ENCODE peak calls at places on chromosome 1, in nine cellular contexts. O is cardiac muscle cell, C is kidney, Y is H7, W is IMR-90, N is astrocyte of the cerebellum, Z is Karpas-422, Q is stomach, A is pancreas. U is an unnamed sample.

GRCh38 chr1:240030236-240030635 is 61.4 kb upstream of the FMN2 start:
- DNase-seq in N (no peak), O (no peak), A (no peak), Q (no peak), Z (no peak), W (peak), C (no peak), Y (no peak), U (no peak)

GRCh38 chr1:219580019-219580676 is 32.8 kb downstream of the ZC3H11B start:
- DNase-seq in Z (no peak), A (no peak), O (no peak), Q (no peak), W (peak), Y (no peak), C (no peak), N (peak), U (no peak)

GRCh38 chr1:5661196-5662130 is 330.8 kb downstream of the NPHP4 start:
- DNase-seq in N (no peak), O (no peak), Z (peak), C (no peak), Y (no peak), A (no peak), W (no peak), Q (no peak), U (no peak)

GRCh38 chr1:228647523-228648444 is 87.5 kb upstream of the RHOU start:
- DNase-seq in C (peak), W (no peak), Q (peak), A (peak), Z (peak), O (peak), N (no peak), Y (peak), U (peak)

GRCh38 chr1:199551967-199552565 is 475.4 kb upstream of the NR5A2 start:
- DNase-seq in N (peak), Q (no peak), W (peak), Z (peak), A (no peak), O (peak), Y (peak), C (no peak), U (peak)

GRCh38 chr1:227901239-227901905 is 46.4 kb downstream of the WNT9A start:
- DNase-seq in A (no peak), O (no peak), W (no peak), C (peak), Y (no peak), Q (no peak), N (no peak), Z (no peak), U (no peak)

GRCh38 chr1:46184920-46185658 is 8.8 kb upstream of the P3R3URF start:
- DNase-seq in Y (no peak), A (no peak), Q (no peak), N (no peak), C (no peak), Z (no peak), O (no peak), W (no peak), U (no peak)

GRCh38 chr1:182197555-182197954 is 136.0 kb upstream of the ZNF648 start:
- DNase-seq in Q (no peak), C (no peak), N (no peak), Y (no peak), A (no peak), O (no peak), Z (no peak), W (no peak), U (no peak)

GRCh38 chr1:245310605-245311531 is 156.1 kb downstream of the KIF26B start:
- DNase-seq in Y (peak), Q (no peak), O (peak), W (no peak), Z (peak), A (no peak), N (no peak), C (no peak), U (no peak)

GRCh38 chr1:227785812-227786608 is 29.5 kb upstream of the PRSS38 start:
- DNase-seq in C (no peak), A (peak), Z (no peak), O (no peak), Y (peak), N (no peak), Q (peak), W (no peak), U (no peak)

GRCh38 chr1:85109475-85109874 is 61.2 kb upstream of the MCOLN3 start:
- DNase-seq in N (peak), O (peak), Z (peak), A (peak), C (peak), W (peak), Q (peak), Y (peak), U (peak)

GRCh38 chr1:153587314-153587713 is 21.7 kb upstream of the S100A2 start:
- DNase-seq in W (no peak), O (no peak), Z (no peak), C (peak), A (no peak), Y (no peak), N (no peak), Q (no peak), U (no peak)

GRCh38 chr1:236044346-236044745 is 20.5 kb downstream of the NID1 start:
- DNase-seq in N (no peak), O (no peak), A (no peak), C (no peak), Z (no peak), Y (no peak), W (no peak), Q (no peak), U (no peak)

GRCh38 chr1:41935226-41935625 is 16.5 kb upstream of the HIVEP3 start:
- DNase-seq in C (no peak), W (peak), N (no peak), Z (no peak), Q (no peak), O (no peak), Y (no peak), A (no peak), U (no peak)

GRCh38 chr1:115173151-115173550 is 83.8 kb upstream of the TSPAN2 start:
- DNase-seq in O (no peak), W (peak), Z (no peak), Y (no peak), Q (no peak), N (no peak), C (no peak), A (no peak), U (no peak)

GRCh38 chr1:27394925-27395324 is 2.5 kb downstream of the GPR3 start:
- DNase-seq in Z (no peak), O (no peak), A (no peak), W (peak), N (no peak), C (no peak), Q (no peak), Y (no peak), U (no peak)

GRCh38 chr1:177981186-177981585 is 11.3 kb upstream of the SEC16B start:
- DNase-seq in Y (no peak), A (no peak), Z (no peak), N (no peak), C (no peak), Q (no peak), W (no peak), O (no peak), U (no peak)

GRCh38 chr1:147472953-147473734 is 68.2 kb upstream of the BCL9 start:
- DNase-seq in C (no peak), Z (no peak), A (no peak), Q (no peak), O (no peak), W (peak), N (no peak), Y (no peak), U (no peak)

GRCh38 chr1:38117444-38117887 is 70.9 kb upstream of the POU3F1 start:
- DNase-seq in A (no peak), W (no peak), Q (no peak), C (no peak), O (no peak), N (no peak), Z (no peak), Y (peak), U (no peak)

GRCh38 chr1:24009406-24009805 is 29.3 kb upstream of the SRSF10 start:
- DNase-seq in N (no peak), O (no peak), W (peak), Z (no peak), Y (no peak), Q (no peak), C (no peak), A (no peak), U (no peak)

GRCh38 chr1:220222939-220223338 is 49.3 kb downstream of the RAB3GAP2 start:
- DNase-seq in O (no peak), N (no peak), Y (no peak), A (no peak), Z (no peak), W (no peak), Q (no peak), C (no peak), U (no peak)

GRCh38 chr1:104780470-104781078 is 1030.9 kb downstream of the AMY1C start:
- DNase-seq in O (peak), N (peak), Z (peak), Q (no peak), W (peak), C (no peak), A (no peak), Y (peak), U (no peak)

GRCh38 chr1:234655328-234656069 is 45.5 kb upstream of the IRF2BP2 start:
- DNase-seq in Z (no peak), O (no peak), C (no peak), A (no peak), Y (no peak), W (no peak), N (no peak), Q (no peak), U (no peak)

GRCh38 chr1:69567847-69568434 is at the start of gene LRRC7:
- DNase-seq in C (peak), Q (no peak), A (no peak), N (no peak), O (peak), W (no peak), Y (peak), Z (no peak), U (no peak)

GRCh38 chr1:58592521-58593134 is 15.6 kb upstream of the TACSTD2 start:
- DNase-seq in A (peak), Z (no peak), W (peak), N (peak), C (peak), Q (peak), Y (no peak), O (no peak), U (no peak)

GRCh38 chr1:204377800-204378608 is 18.3 kb upstream of the PLEKHA6 start:
- DNase-seq in Q (peak), Y (peak), N (no peak), O (peak), A (peak), Z (no peak), W (no peak), C (peak), U (peak)

GRCh38 chr1:217138839-217139466 is 415.7 kb upstream of the ESRRG start:
- DNase-seq in W (no peak), O (no peak), A (no peak), N (no peak), Z (no peak), Q (no peak), C (peak), Y (peak), U (no peak)

GRCh38 chr1:23867542-23867952 is 543 bp downstream of the FUCA1 start:
- DNase-seq in C (no peak), A (no peak), N (no peak), Y (peak), W (no peak), Z (peak), Q (no peak), O (no peak), U (no peak)

GRCh38 chr1:165078391-165078790 is 278.1 kb downstream of the LMX1A start:
- DNase-seq in W (no peak), Z (no peak), A (no peak), C (no peak), Y (no peak), N (no peak), Q (no peak), O (no peak), U (no peak)

GRCh38 chr1:62391369-62391971 is 45.4 kb upstream of the USP1 start:
- DNase-seq in A (peak), Z (peak), W (no peak), N (no peak), Q (no peak), Y (peak), C (no peak), O (peak), U (no peak)

GRCh38 chr1:173867141-173867752 is 542 bp downstream of the GAS5 start:
- DNase-seq in O (peak), N (no peak), C (peak), A (no peak), Z (peak), Y (no peak), Q (no peak), W (no peak), U (no peak)

GRCh38 chr1:2027961-2028583 is 8.9 kb downstream of the GABRD start:
- DNase-seq in N (no peak), Z (no peak), W (no peak), Y (no peak), O (no peak), C (no peak), Q (no peak), A (no peak), U (no peak)
- H3K4me3 ChIP-seq in N (no peak), Z (no peak), W (no peak), Y (no peak), O (no peak), C (no peak), Q (no peak), A (no peak), U (no peak)

DNA sequence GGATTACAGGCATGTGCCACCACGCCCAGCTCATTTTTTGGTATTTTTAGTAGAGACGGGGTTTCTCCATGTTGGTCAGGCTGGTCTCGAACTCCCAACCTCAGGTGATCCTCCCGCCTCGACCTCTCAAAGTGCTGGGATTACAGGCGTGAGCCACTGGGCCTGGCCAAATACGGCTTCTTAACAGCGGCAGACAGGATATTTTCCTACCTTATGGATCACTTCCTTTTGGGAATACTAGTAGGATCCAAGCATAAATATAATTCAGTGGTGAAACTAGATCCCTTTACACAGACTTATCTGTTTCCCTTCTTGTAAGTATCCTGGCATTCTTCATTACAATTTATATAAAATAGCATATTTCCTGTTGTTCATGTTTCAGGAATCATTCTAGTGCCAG is 40.9 kb downstream of the WNT4 start:
- DNase-seq in A (no peak), Y (no peak), N (no peak), O (no peak), Q (no peak), C (no peak), Z (no peak), W (no peak), U (no peak)
- H3K4me3 ChIP-seq in A (no peak), Y (no peak), N (no peak), O (no peak), Q (no peak), C (no peak), Z (no peak), W (no peak), U (no peak)

DNA sequence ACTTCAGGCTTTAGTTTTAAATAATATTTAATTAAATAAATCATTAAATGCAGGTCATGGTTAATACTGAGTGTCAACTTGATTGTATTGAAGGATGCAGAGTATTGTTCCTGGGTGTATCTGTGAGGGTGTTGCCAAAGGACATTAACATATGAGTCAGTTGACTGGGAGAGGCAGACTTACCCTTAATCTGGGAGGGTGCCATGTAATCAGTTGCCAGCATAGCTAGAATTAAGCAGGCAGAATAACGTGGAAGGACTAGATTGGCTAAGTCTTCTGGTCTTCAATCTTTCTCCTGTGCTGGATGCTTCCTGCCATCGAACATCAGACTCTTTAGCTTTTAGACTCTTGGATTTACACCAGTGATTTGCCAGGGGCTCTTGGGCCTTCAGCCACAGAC is 85.3 kb downstream of the MAP3K21 start:
- DNase-seq in N (no peak), O (no peak), Z (no peak), Y (no peak), W (no peak), A (no peak), Q (no peak), C (no peak), U (no peak)
- H3K4me3 ChIP-seq in N (no peak), O (no peak), Z (no peak), Y (no peak), W (no peak), A (no peak), Q (no peak), C (no peak), U (no peak)

GRCh38 chr1:86714561-86715244 is 10.3 kb downstream of the SH3GLB1 start:
- DNase-seq in C (no peak), N (no peak), A (no peak), W (no peak), Y (no peak), Q (no peak), Z (no peak), O (no peak), U (no peak)
- H3K4me3 ChIP-seq in C (no peak), N (no peak), A (no peak), W (no peak), Y (no peak), Q (no peak), Z (no peak), O (no peak), U (no peak)

DNA sequence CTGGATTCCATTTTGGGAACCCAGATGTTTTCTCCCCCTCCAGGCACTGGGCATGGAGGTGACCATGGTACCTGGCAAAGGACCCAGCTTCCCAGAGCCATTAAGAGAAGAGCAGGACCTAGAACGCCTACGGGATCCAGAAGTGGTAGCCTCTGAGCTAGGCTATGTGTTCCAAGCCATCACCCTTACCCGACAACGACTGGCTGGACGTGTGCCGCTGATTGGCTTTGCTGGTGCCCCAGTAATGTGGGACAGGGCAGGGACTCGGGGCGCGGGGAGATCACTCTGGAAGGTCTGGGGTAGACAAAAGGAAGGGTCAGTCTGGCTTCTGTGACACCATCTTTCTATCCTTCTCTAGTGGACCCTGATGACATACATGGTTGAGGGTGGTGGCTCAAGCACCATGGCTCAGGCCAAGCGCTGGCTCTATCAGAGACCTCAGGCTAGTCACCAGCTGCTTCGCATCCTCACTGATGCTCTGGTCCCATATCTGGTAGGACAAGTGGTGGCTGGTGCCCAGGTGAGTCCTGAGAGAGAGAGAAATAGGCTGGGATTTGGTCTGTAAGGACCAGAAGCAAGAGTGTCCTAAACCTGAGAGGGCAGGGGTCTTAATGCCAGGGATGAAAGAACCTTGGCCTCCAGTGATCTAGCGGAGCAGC is 1.6 kb downstream of the UROD start:
- DNase-seq in C (no peak), N (no peak), Z (no peak), Y (no peak), A (no peak), Q (no peak), O (no peak), W (no peak), U (no peak)
- H3K4me3 ChIP-seq in C (no peak), N (peak), Z (peak), Y (no peak), A (no peak), Q (no peak), O (no peak), W (no peak), U (peak)

DNA sequence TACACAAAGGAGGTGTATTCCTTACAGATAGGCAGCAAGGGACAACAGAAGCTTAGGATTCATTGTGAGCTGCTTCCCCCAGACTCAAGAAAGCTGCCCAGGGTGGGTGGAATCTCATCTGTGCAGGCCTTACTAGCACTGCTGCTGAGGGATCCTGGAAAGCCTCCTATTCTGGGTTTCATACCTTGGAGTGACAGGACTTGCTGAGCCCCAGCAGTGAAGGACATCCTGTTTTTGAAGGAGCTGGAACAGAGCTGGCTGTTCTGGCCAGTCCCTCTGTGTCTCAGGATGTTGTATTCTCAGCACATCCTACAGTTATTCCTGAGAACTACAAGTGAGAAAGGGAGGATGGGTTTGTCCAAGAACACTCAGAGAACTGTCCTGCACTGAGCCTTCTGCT is 486.3 kb downstream of the PTPRU start:
- DNase-seq in W (no peak), Y (no peak), C (no peak), O (no peak), N (no peak), Q (no peak), A (no peak), Z (no peak), U (no peak)
- H3K4me3 ChIP-seq in W (no peak), Y (no peak), C (no peak), O (no peak), N (no peak), Q (no peak), A (no peak), Z (no peak), U (no peak)